ENCODE peak calls at places on chromosome 19, in seven cellular contexts. Q is IMR-90; W is MV-4-11; G is NCI-H524; I is hepatocyte; Z is activated T-cell treated with anti-CD3 and anti-CD28 coated beads, Interleukin-2, amount 50 U/mL, for 48 hours; T is GF-D8. N is an unnamed sample.

GRCh38 chr19:8340341-8341096 is 2.5 kb downstream of the KANK3 start:
- DNase-seq in G (peak), W (peak), I (no peak), Q (no peak), Z (no peak), T (no peak), N (no peak)

GRCh38 chr19:14786421-14786851 is 8.1 kb upstream of the ADGRE2 start:
- DNase-seq in T (no peak), G (no peak), Z (peak), W (peak), Q (no peak), I (peak), N (peak)

GRCh38 chr19:556611-557382 is 12.9 kb downstream of the GZMM start:
- DNase-seq in G (no peak), Q (no peak), T (no peak), Z (no peak), I (no peak), W (peak), N (peak)

GRCh38 chr19:12578641-12579040 is 27.4 kb upstream of the ZNF564 start:
- DNase-seq in W (no peak), Q (no peak), G (no peak), Z (no peak), I (no peak), T (no peak), N (no peak)

GRCh38 chr19:1655131-1655981 is 2.9 kb upstream of the TCF3 start:
- DNase-seq in G (no peak), Q (no peak), I (peak), Z (no peak), W (no peak), T (no peak), N (no peak)

GRCh38 chr19:18700501-18701249 is 17.2 kb downstream of the CRTC1 start:
- DNase-seq in T (peak), Q (peak), G (peak), I (peak), W (peak), Z (peak), N (peak)

GRCh38 chr19:58117841-58118575 is 20.0 kb upstream of the ZSCAN18 start:
- DNase-seq in G (no peak), Q (no peak), T (no peak), I (no peak), W (no peak), Z (no peak), N (no peak)

GRCh38 chr19:5339470-5339949 is 1.1 kb downstream of the PTPRS start:
- DNase-seq in I (no peak), Z (no peak), G (no peak), Q (no peak), T (no peak), W (no peak), N (no peak)

GRCh38 chr19:13156968-13157882 is 7.0 kb downstream of the IER2 start:
- DNase-seq in Q (no peak), I (no peak), Z (no peak), T (no peak), W (peak), G (no peak), N (no peak)

GRCh38 chr19:6239401-6239844 is 40.4 kb downstream of the MLLT1 start:
- DNase-seq in Q (peak), G (no peak), I (no peak), T (no peak), Z (peak), W (no peak), N (no peak)

GRCh38 chr19:38547446-38547845 is 70.3 kb downstream of the MAP4K1 start:
- DNase-seq in Q (no peak), G (no peak), W (peak), T (no peak), Z (no peak), I (no peak), N (no peak)

GRCh38 chr19:50777830-50778303 is 7.6 kb downstream of the GPR32 start:
- DNase-seq in Z (no peak), W (peak), Q (peak), G (no peak), T (peak), I (no peak), N (no peak)

GRCh38 chr19:42563352-42564210 is 31.1 kb downstream of the CEACAM8 start:
- DNase-seq in Z (peak), I (peak), G (peak), W (peak), Q (peak), T (peak), N (peak)

GRCh38 chr19:33394723-33395560 is 21.4 kb downstream of the CEBPG start:
- DNase-seq in Z (no peak), Q (no peak), W (no peak), G (no peak), I (no peak), T (no peak), N (no peak)

GRCh38 chr19:7497292-7497691 is 8.5 kb upstream of the PEX11G start:
- DNase-seq in Z (no peak), G (peak), Q (no peak), W (peak), I (no peak), T (no peak), N (no peak)

GRCh38 chr19:49690656-49691242 is at the start of gene CPT1C:
- DNase-seq in I (peak), Q (peak), G (peak), T (no peak), Z (peak), W (no peak), N (peak)

GRCh38 chr19:18469245-18470107 is 31.5 kb upstream of the ISYNA1 start:
- DNase-seq in G (peak), W (peak), I (peak), Z (peak), T (no peak), Q (peak), N (peak)

GRCh38 chr19:18059902-18060301 is 26.8 kb downstream of the IL12RB1 start:
- DNase-seq in Q (no peak), G (no peak), Z (no peak), W (peak), I (no peak), T (no peak), N (no peak)

GRCh38 chr19:44003461-44004134 is 841 bp downstream of the ZNF230 start:
- DNase-seq in G (no peak), Z (peak), Q (no peak), I (peak), W (peak), T (peak), N (no peak)

GRCh38 chr19:17240062-17240854 is 5.5 kb downstream of the NR2F6 start:
- DNase-seq in G (no peak), T (no peak), W (no peak), I (no peak), Q (no peak), Z (no peak), N (peak)

GRCh38 chr19:18541258-18541991 is 1.9 kb downstream of the FKBP8 start:
- DNase-seq in W (no peak), Q (no peak), T (no peak), G (no peak), Z (peak), I (no peak), N (no peak)

GRCh38 chr19:39150235-39150634 is 24.6 kb downstream of the PAK4 start:
- DNase-seq in G (no peak), Q (no peak), Z (no peak), I (no peak), W (no peak), T (no peak), N (no peak)

GRCh38 chr19:38596057-38596981 is 21.4 kb downstream of the MAP4K1 start:
- DNase-seq in I (peak), Z (peak), Q (no peak), G (no peak), W (no peak), T (no peak), N (peak)

GRCh38 chr19:925087-925911 is 536 bp upstream of the ARID3A start:
- DNase-seq in W (peak), G (peak), Q (peak), I (peak), T (peak), Z (peak), N (peak)

GRCh38 chr19:55179570-55180484 is at the start of gene SYT5:
- DNase-seq in W (peak), G (no peak), T (no peak), I (peak), Q (no peak), Z (peak), N (peak)

GRCh38 chr19:7924241-7924640 is 1.7 kb downstream of the CTXN1 start:
- DNase-seq in Z (no peak), I (no peak), G (no peak), T (no peak), Q (no peak), W (peak), N (no peak)

GRCh38 chr19:10419200-10419645 is 1.1 kb upstream of the PDE4A start:
- DNase-seq in Z (no peak), Q (no peak), T (no peak), W (no peak), I (peak), G (no peak), N (peak)